ENCODE peak calls at places on chromosome 18, in five cellular contexts. J, F, N, H and Z are unnamed samples.

GRCh38 chr18:31678425-31678824 is 6.0 kb downstream of the B4GALT6 start:
- DNase-seq in J (no peak), F (no peak), N (no peak), H (no peak), Z (no peak)

GRCh38 chr18:48838921-48839818 is 111.6 kb downstream of the SMAD7 start:
- DNase-seq in J (no peak), F (peak; percentile 90), N (no peak), H (no peak), Z (peak; percentile 35)

GRCh38 chr18:52694804-52695203 is 354.8 kb downstream of the DCC start:
- DNase-seq in J (no peak), F (no peak), N (no peak), H (no peak), Z (no peak)

GRCh38 chr18:50397023-50397422 is 22.2 kb downstream of the SKA1 start:
- DNase-seq in J (no peak), F (peak; percentile 56), N (no peak), H (no peak), Z (no peak)

GRCh38 chr18:62323483-62324354 is 1.4 kb upstream of the TNFRSF11A start:
- DNase-seq in J (no peak), F (no peak), N (no peak), H (no peak), Z (no peak)

GRCh38 chr18:4270988-4271387 is 184.1 kb downstream of the DLGAP1 start:
- DNase-seq in J (no peak), F (no peak), N (no peak), H (no peak), Z (no peak)

GRCh38 chr18:43665239-43665788 is 388.0 kb upstream of the SYT4 start:
- DNase-seq in J (no peak), F (no peak), N (peak; percentile 23), H (no peak), Z (no peak)

GRCh38 chr18:9612215-9612830 is 2.0 kb downstream of the PPP4R1 start:
- DNase-seq in J (no peak), F (peak; percentile 68), N (no peak), H (no peak), Z (peak; percentile 65)

GRCh38 chr18:46772396-46772795 is 15.5 kb upstream of the ST8SIA5 start:
- DNase-seq in J (no peak), F (peak; percentile 42), N (no peak), H (no peak), Z (no peak)

GRCh38 chr18:1846640-1847039 is 724.7 kb downstream of the METTL4 start:
- DNase-seq in J (no peak), F (peak; percentile 69), N (no peak), H (no peak), Z (no peak)

GRCh38 chr18:51361130-51361860 is 163.8 kb upstream of the MEX3C start:
- DNase-seq in J (no peak), F (no peak), N (no peak), H (no peak), Z (peak; percentile 11)

GRCh38 chr18:59055345-59056032 is 84.2 kb upstream of the SEC11C start:
- DNase-seq in J (no peak), F (peak; percentile 61), N (no peak), H (no peak), Z (no peak)

GRCh38 chr18:61860302-61860701 is 32.5 kb downstream of the RNF152 start:
- DNase-seq in J (no peak), F (peak; percentile 17), N (no peak), H (no peak), Z (no peak)

GRCh38 chr18:58895385-58895784 is 30.7 kb downstream of the ZNF532 start:
- DNase-seq in J (no peak), F (no peak), N (no peak), H (no peak), Z (no peak)